ENCODE peak calls at places on chromosomes 16 and 17, in four cellular contexts. F, I, Q and V are unnamed samples.

GRCh38 chr17:10875411-10875810 is 37.5 kb upstream of the PIRT start:
- DNase-seq in F (no peak), I (peak), Q (peak), V (no peak)

GRCh38 chr17:49687878-49688491 is 10.1 kb upstream of the SPOP start:
- DNase-seq in F (no peak), I (no peak), Q (no peak), V (peak)

GRCh38 chr17:19461681-19462080 is 50.6 kb downstream of the RNF112 start:
- DNase-seq in F (no peak), I (no peak), Q (no peak), V (no peak)

GRCh38 chr17:62111562-62112180 is 46.6 kb upstream of the MED13 start:
- DNase-seq in F (no peak), I (no peak), Q (no peak), V (no peak)

GRCh38 chr16:9136596-9136995 is 45.2 kb downstream of the HAPSTR1 start:
- DNase-seq in F (no peak), I (no peak), Q (no peak), V (no peak)

GRCh38 chr17:55187371-55187770 is 77.4 kb upstream of the HLF start:
- DNase-seq in F (no peak), I (no peak), Q (no peak), V (no peak)

GRCh38 chr17:81651692-81652091 is 4.7 kb downstream of the PDE6G start:
- DNase-seq in F (no peak), I (peak), Q (peak), V (peak)

GRCh38 chr17:4161179-4161559 is 18.2 kb downstream of the CYB5D2 start:
- DNase-seq in F (peak), I (peak), Q (peak), V (peak)

GRCh38 chr16:12729448-12729847 is 74.2 kb downstream of the CPPED1 start:
- DNase-seq in F (no peak), I (no peak), Q (no peak), V (no peak)

GRCh38 chr16:31010539-31010938 is at the start of gene STX1B:
- DNase-seq in F (no peak), I (no peak), Q (no peak), V (no peak)

GRCh38 chr16:82192665-82193064 is 22.6 kb upstream of the MPHOSPH6 start:
- DNase-seq in F (no peak), I (no peak), Q (no peak), V (no peak)

GRCh38 chr17:77141846-77142449 is 1.2 kb downstream of the SEC14L1 start:
- DNase-seq in F (no peak), I (no peak), Q (no peak), V (no peak)

GRCh38 chr17:64130559-64131001 is 636 bp upstream of the ERN1 start:
- DNase-seq in F (no peak), I (no peak), Q (no peak), V (no peak)

GRCh38 chr17:76528528-76529223 is 8.8 kb downstream of the CYGB start:
- DNase-seq in F (no peak), I (no peak), Q (peak), V (no peak)

GRCh38 chr17:73030501-73030911 is 62.0 kb downstream of the SLC39A11 start:
- DNase-seq in F (no peak), I (peak), Q (no peak), V (peak)

GRCh38 chr16:15507299-15507958 is 73.0 kb downstream of the BMERB1 start:
- DNase-seq in F (no peak), I (peak), Q (no peak), V (no peak)

GRCh38 chr17:36475346-36475970 is 11.0 kb upstream of the ZNHIT3 start:
- DNase-seq in F (no peak), I (no peak), Q (no peak), V (no peak)

GRCh38 chr16:80887062-80887461 is 82.7 kb upstream of the CDYL2 start:
- DNase-seq in F (no peak), I (peak), Q (no peak), V (no peak)

GRCh38 chr16:80113876-80114574 is 426.8 kb upstream of the DYNLRB2 start:
- DNase-seq in F (no peak), I (no peak), Q (no peak), V (no peak)

GRCh38 chr16:83733301-83733700 is 74.5 kb upstream of the HSBP1 start:
- DNase-seq in F (no peak), I (no peak), Q (no peak), V (no peak)

GRCh38 chr17:74417178-74418045 is 14.5 kb upstream of the GPRC5C start:
- DNase-seq in F (no peak), I (peak), Q (no peak), V (peak)

GRCh38 chr17:59366773-59367656 is 35.6 kb downstream of the YPEL2 start:
- DNase-seq in F (no peak), I (no peak), Q (no peak), V (peak)

GRCh38 chr16:61098505-61098904 is 937.7 kb downstream of the CDH8 start:
- DNase-seq in F (no peak), I (no peak), Q (no peak), V (no peak)

GRCh38 chr16:1193143-1193824 is 31.8 kb downstream of the TPSG1 start:
- DNase-seq in F (no peak), I (no peak), Q (peak), V (peak)

GRCh38 chr17:55356440-55357328 is 65.0 kb downstream of the MMD start:
- DNase-seq in F (peak), I (peak), Q (peak), V (peak)

GRCh38 chr16:57743886-57744645 is 8.5 kb downstream of the KATNB1 start:
- DNase-seq in F (no peak), I (no peak), Q (no peak), V (no peak)

GRCh38 chr17:2122641-2123302 is 67.9 kb downstream of the HIC1 start:
- DNase-seq in F (no peak), I (no peak), Q (no peak), V (no peak)

GRCh38 chr17:73551144-73551543 is 93.1 kb downstream of the SDK2 start:
- DNase-seq in F (no peak), I (no peak), Q (no peak), V (no peak)

GRCh38 chr17:75572713-75573539 is 14.7 kb upstream of the MYO15B start:
- DNase-seq in F (no peak), I (no peak), Q (no peak), V (no peak)

GRCh38 chr16:19715566-19715965 is 2.5 kb downstream of the KNOP1 start:
- DNase-seq in F (no peak), I (no peak), Q (no peak), V (no peak)

GRCh38 chr17:39781814-39782213 is 44.1 kb downstream of the GRB7 start:
- DNase-seq in F (no peak), I (no peak), Q (no peak), V (no peak)

GRCh38 chr16:87129771-87130170 is 187.4 kb downstream of the C16orf95 start:
- DNase-seq in F (no peak), I (no peak), Q (no peak), V (no peak)

GRCh38 chr16:29974291-29975133 is 844 bp downstream of the TAOK2 start:
- DNase-seq in F (no peak), I (no peak), Q (peak), V (no peak)

GRCh38 chr17:3944485-3945388 is 19.5 kb downstream of the ATP2A3 start:
- DNase-seq in F (peak), I (peak), Q (peak), V (no peak)

GRCh38 chr16:24499193-24499814 is 40.1 kb upstream of the RBBP6 start:
- DNase-seq in F (peak), I (peak), Q (peak), V (peak)

GRCh38 chr17:65058615-65059014 is 2.1 kb upstream of the GNA13 start:
- DNase-seq in F (no peak), I (no peak), Q (no peak), V (no peak)

GRCh38 chr16:58563775-58564174 is 48.5 kb downstream of the SETD6 start:
- DNase-seq in F (no peak), I (no peak), Q (no peak), V (no peak)

GRCh38 chr16:79171504-79172240 is 428.9 kb downstream of the MAF start:
- DNase-seq in F (no peak), I (no peak), Q (no peak), V (no peak)

DNA sequence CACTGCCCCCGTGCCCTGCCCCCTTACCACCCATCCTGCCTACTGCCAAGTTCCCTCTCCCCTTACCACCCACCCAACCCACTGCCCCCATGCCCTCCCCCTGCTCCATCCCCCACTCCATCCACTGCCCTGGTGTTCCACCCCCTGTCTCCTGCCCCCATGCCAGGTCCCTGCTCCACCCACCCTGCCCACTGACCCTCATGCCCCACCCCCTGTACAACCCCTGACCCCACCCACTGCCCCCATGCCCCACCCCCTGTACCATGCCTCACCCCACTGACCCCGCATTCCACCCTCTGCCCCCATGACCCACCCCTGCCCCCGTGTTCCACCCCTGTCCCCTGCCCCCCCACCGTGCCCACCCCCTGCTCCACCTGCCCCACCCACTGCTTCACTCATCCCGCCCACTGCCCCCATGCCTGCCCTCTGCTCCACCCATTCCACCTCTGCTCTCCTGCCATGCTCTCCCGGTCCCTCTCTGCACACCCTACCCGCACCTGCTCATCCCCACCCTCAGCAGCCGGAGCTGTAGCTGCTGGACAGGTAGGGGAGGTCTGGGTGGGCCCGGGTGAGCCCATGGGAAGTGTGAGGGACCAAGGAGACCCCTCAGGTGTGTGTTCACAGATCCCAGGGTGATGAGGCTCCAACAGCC is 7.4 kb upstream of the FN3KRP start:
- DNase-seq in F (no peak), I (no peak), Q (no peak), V (no peak)
- H3K4me3 ChIP-seq in F (no peak), I (no peak), Q (no peak), V (no peak)

GRCh38 chr16:85752511-85753420 is 1.9 kb upstream of the C16orf74 start:
- DNase-seq in F (no peak), I (no peak), Q (peak), V (peak)
- TF ChIP-seq PHF8 in F (no peak), I (no peak), Q (no peak), V (no peak)

GRCh38 chr17:68103148-68103547 is 67.6 kb downstream of the KPNA2 start:
- DNase-seq in F (no peak), I (no peak), Q (no peak), V (no peak)
- H3K4me3 ChIP-seq in F (no peak), I (peak), Q (no peak), V (peak)

DNA sequence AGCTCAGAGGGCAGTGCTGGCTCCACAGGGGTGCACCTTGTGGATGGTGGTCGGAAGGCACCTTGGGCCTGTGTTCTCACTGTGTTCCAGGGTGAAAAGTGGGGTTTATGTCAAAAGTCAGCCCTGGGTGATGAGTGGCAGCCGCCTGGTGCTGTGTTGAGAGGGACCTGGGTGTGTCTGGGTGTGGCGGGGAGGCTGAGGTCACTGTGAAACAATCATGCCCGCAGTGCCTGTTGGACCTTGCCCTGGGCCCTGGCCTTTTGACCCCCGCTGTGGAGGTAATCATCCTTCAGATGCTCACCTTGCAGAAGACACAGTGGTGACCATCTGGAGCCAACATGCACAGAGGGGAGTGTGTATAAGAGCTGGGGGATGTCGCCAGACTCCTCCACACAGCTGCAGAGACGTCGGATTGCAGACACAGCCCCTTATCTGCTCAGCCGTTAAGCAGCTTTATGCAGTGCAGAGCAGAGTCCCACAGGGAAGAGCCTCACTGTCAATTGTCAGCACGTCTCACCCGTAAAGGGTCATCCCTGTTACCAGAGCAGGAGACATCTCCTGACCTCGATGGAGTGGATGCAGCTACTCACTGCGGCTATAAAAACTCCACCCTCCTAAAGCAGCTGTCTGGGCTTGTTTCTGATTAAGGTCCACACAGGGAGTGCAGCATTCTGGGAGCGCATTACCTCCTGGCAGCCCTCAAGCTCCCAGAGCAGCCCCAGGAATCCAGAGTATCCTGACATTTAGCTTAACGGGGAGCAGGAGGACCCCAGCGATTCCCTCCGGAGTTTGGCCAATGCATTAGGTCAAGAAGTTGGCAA is 100.3 kb upstream of the ZNF469 start:
- DNase-seq in F (no peak), I (peak), Q (peak), V (no peak)
- TF ChIP-seq PHF8 in F (no peak), I (no peak), Q (no peak), V (no peak)

GRCh38 chr16:17414421-17414820 is 56.3 kb downstream of the XYLT1 start:
- DNase-seq in F (no peak), I (no peak), Q (no peak), V (no peak)

GRCh38 chr16:17412221-17412620 is 58.5 kb downstream of the XYLT1 start:
- DNase-seq in F (no peak), I (no peak), Q (no peak), V (no peak)

GRCh38 chr16:17413508-17413907 is 57.3 kb downstream of the XYLT1 start:
- DNase-seq in F (no peak), I (no peak), Q (no peak), V (no peak)

GRCh38 chr16:17416461-17417221 is 54.1 kb downstream of the XYLT1 start:
- DNase-seq in F (no peak), I (no peak), Q (no peak), V (no peak)

GRCh38 chr16:17414916-17415315 is 55.8 kb downstream of the XYLT1 start:
- DNase-seq in F (no peak), I (no peak), Q (no peak), V (no peak)
- H3K4me3 ChIP-seq in F (no peak), I (no peak), Q (no peak), V (no peak)

DNA sequence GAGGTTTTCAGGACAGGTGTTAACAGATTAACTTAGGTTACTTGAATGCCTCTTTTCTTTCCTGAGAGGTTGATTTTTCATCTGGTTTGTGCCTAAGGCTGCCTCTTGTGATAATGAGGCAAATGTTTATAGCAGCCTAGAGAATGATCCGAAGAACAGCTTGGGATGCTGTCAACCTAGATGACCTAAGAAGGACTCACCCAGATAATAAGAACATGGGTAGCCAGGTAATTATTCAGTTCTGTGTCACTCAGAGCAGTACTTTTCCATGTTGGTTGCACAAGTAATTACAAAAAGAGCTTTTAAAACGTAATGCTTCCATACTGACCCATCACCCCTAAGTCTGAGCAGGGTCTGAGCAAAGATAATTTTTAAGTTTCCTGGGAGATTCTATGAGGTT is 60.3 kb downstream of the CHD9 start:
- DNase-seq in F (no peak), I (no peak), Q (no peak), V (no peak)
- TF ChIP-seq PHF8 in F (no peak), I (no peak), Q (no peak), V (no peak)

DNA sequence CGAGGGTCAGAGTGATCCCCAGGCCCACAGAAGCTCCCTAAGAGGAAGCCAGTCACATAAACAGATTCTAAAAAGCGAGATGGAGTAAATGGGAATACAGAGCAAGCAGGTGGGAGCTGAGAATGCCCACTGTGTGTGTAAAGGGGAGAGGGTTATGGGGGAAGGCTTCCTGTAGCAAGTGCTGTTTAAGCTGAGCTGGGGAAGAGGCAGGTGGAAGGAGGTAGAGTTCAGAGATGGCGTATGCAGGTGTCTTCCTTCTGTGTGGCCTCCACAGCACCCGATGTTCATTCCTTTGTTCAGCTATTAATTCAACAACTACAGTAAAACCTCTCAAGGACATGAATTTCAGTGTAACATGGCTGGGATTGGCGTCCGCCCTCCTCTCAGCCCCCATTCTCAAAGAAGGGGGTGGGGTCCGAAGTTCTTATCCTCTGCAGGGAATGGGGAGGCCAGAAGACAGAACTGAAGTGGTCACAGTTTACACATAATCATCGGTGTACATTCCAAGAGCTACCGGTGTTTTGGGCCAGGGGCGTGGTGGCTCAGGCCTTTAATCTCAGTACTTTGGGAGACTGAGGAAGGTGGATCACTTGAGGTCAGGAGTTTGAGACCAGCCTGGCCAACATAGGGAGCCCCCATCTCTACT is 1.8 kb downstream of the EEF2K start:
- DNase-seq in F (no peak), I (no peak), Q (no peak), V (no peak)
- H3K4me3 ChIP-seq in F (no peak), I (peak), Q (peak), V (peak)

DNA sequence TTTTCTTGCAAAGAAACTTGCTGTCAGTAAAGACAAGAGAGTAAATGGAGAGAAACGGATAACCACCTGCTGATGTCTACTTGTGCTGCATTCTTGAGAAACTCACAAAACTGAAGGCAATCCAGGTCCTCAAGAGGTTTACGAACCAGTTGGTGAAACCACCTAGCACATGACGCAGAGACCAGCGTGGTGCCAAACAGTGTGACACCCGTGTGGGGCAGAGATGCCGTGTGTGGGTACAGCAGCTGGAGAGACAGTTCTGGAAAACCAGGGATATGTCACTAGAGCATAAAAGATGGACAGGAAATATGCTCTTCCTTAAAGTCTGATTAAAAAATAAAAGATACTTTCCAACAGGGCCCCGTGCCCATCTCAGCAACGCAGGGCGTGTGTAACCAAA is 110.0 kb downstream of the ZFHX3 start:
- DNase-seq in F (no peak), I (no peak), Q (no peak), V (no peak)
- TF ChIP-seq PHF8 in F (no peak), I (no peak), Q (no peak), V (no peak)

DNA sequence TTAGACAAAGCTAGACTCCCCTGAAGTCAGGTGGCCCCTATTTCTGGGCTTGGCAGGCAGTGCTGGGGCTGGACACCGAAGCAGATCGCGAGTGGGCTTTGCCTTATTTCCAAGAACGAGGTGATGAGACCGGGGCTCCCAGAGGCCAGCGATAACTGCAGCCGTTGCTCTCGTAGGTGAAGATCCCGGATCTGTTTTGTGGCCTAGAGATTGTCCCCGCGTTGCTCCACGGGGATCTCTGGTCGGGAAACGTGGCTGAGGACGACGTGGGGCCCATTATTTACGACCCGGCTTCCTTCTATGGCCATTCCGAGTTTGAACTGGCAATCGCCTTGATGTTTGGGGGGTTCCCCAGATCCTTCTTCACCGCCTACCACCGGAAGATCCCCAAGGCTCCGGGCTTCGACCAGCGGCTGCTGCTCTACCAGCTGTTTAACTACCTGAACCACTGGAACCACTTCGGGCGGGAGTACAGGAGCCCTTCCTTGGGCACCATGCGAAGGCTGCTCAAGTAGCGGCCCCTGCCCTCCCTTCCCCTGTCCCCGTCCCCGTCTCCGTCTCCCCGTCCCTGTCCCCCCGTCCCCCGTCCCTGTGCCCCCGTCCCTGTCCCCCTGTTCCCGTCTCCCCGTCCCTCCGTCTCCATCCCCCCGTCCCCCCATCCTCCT is 1.5 kb upstream of the TBCD start:
- DNase-seq in F (no peak), I (no peak), Q (no peak), V (no peak)
- H3K4me3 ChIP-seq in F (peak), I (no peak), Q (no peak), V (no peak)